ENCODE peak calls at places on chromosomes 4 and X, in four cellular contexts. P, S, H and L are unnamed samples.

GRCh38 chr4:39521253-39521908 is 5.9 kb downstream of the UGDH start:
- DNase-seq in P (no peak), S (no peak), H (no peak), L (no peak)

GRCh38 chr4:87216469-87216868 is 3.9 kb downstream of the KLHL8 start:
- DNase-seq in P (no peak), S (no peak), H (no peak), L (no peak)

GRCh38 chr4:149914521-149915115 is 99.0 kb upstream of the IQCM start:
- DNase-seq in P (peak), S (peak), H (no peak), L (no peak)

GRCh38 chrX:27910412-27910811 is 70.8 kb downstream of the DCAF8L1 start:
- DNase-seq in P (no peak), S (no peak), H (no peak), L (no peak)

GRCh38 chrX:48467331-48467761 is 2.7 kb downstream of the SLC38A5 start:
- DNase-seq in P (no peak), S (no peak), H (no peak), L (no peak)

GRCh38 chr4:75490155-75490554 is 24.0 kb downstream of the RCHY1 start:
- DNase-seq in P (peak), S (no peak), H (no peak), L (no peak)

GRCh38 chr4:185110375-185110823 is 32.7 kb upstream of the SLC25A4 start:
- DNase-seq in P (no peak), S (no peak), H (no peak), L (no peak)

GRCh38 chr4:108851346-108851745 is 88.5 kb upstream of the ETNPPL start:
- DNase-seq in P (no peak), S (no peak), H (no peak), L (no peak)

GRCh38 chrX:20620301-20620700 is 353.6 kb upstream of the RPS6KA3 start:
- DNase-seq in P (no peak), S (no peak), H (no peak), L (no peak)

GRCh38 chrX:39150210-39150609 is 349.0 kb downstream of the MID1IP1 start:
- DNase-seq in P (no peak), S (no peak), H (no peak), L (no peak)

GRCh38 chr4:55029838-55030503 is 95.4 kb downstream of the KDR start:
- DNase-seq in P (no peak), S (no peak), H (no peak), L (no peak)

GRCh38 chrX:51855698-51856097 is 37.7 kb upstream of the MAGED1 start:
- DNase-seq in P (no peak), S (no peak), H (no peak), L (no peak)

DNA sequence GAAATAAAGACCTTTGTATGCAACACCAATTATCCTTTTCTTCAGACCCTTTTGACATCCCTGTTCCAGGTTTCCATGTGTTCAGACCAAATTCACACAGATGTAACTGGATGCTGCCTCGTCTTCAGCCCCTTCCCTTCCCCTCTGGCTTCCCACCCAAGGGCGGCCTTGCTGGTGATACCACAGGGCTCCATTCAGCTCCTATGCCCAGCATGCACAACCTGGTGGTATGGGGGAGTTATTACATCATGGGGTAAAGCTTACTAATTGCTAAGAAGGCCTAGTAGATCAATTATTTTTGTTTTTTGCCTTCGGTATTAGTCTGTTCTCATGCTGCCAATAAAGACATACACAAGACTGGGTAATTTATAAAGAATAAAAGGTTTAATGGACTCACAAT is 317.0 kb upstream of the CXXC4 start:
- DNase-seq in P (no peak), S (peak), H (no peak), L (no peak)
- TF ChIP-seq CTCF in P (no peak), S (no peak), H (no peak), L (no peak)

GRCh38 chr4:102501635-102502382 is 650 bp downstream of the NFKB1 start:
- DNase-seq in P (peak), S (no peak), H (peak), L (peak)
- TF ChIP-seq CTCF in P (no peak), S (no peak), H (no peak), L (no peak)

GRCh38 chr4:74376888-74377483 is 12.0 kb downstream of the EREG start:
- DNase-seq in P (peak), S (no peak), H (no peak), L (no peak)
- TF ChIP-seq CTCF in P (peak), S (peak), H (peak), L (peak)

GRCh38 chr4:109978704-109979103 is 66.0 kb downstream of the EGF start:
- DNase-seq in P (no peak), S (no peak), H (no peak), L (no peak)
- TF ChIP-seq CTCF in P (peak), S (no peak), H (no peak), L (no peak)

DNA sequence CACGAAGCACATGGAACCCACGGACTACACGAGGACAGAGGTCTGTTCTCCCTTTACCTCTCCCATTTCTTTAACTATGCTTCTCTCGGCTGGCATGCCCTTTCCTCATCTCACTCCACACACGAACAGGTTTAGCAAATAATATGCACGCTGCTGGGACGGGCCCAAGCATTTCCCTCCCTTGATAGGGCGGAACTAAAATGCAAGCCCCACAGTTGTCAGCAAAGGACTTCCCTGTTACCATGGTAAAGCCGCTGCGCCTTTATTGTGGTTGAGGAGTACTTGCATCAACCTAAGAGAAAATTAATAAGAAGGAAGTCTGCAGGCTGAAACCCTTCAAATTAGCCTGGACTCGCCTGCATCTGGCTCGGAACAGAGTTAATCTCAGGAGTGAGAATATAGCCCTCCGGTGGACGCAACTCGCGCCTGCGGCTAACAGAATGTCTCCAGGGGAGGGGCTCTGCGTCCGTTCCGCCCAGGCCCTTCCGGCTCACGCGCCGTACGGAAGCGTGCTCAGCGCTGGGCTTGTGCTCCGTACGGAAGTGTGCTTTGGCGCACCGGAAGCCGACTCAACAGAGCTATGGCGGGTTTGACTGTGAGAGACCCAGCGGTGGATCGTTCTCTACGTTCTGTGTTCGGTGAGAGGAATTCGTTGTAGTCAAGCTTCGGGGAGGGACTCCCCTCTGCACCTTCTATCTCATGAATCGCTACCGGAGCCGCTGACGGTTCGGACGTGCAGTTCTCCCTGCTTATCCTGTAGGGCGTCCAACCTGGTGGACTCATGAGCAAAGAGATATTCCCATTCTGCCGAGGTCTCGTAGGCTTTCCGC is at the start of gene CSTF2:
- DNase-seq in P (peak), S (peak), H (peak), L (peak)
- TF ChIP-seq CTCF in P (no peak), S (no peak), H (no peak), L (no peak)

GRCh38 chrX:86806786-86807185 is 658.5 kb downstream of the DACH2 start:
- DNase-seq in P (peak), S (peak), H (no peak), L (no peak)
- TF ChIP-seq CTCF in P (peak), S (no peak), H (no peak), L (no peak)